ENCODE peak calls at places on chromosome 10, in seven cellular contexts. Z, Y, I, A, F, W and N are unnamed samples.
A peak's percentile ranks its signal among the peaks of the same experiment; 100 is the strongest.

GRCh38 chr10:30583778-30584415 is 45.7 kb downstream of the LYZL2 start:
- DNase-seq in Z (peak; percentile 56), Y (peak; percentile 79), I (peak; percentile 96), A (peak; percentile 67), F (peak; percentile 22), W (peak; percentile 57), N (peak; percentile 80)

GRCh38 chr10:106175760-106176377 is 988.6 kb downstream of the SORCS1 start:
- DNase-seq in Z (no peak), Y (no peak), I (no peak), A (no peak), F (no peak), W (no peak), N (no peak)

GRCh38 chr10:69303632-69304035 is 25.3 kb downstream of the HK1 start:
- DNase-seq in Z (no peak), Y (no peak), I (no peak), A (no peak), F (no peak), W (no peak), N (no peak)

GRCh38 chr10:13977861-13978843 is 352.6 kb downstream of the FRMD4A start:
- DNase-seq in Z (no peak), Y (no peak), I (no peak), A (no peak), F (no peak), W (no peak), N (no peak)

GRCh38 chr10:72888151-72888638 is 5.3 kb upstream of the OIT3 start:
- DNase-seq in Z (no peak), Y (no peak), I (no peak), A (no peak), F (no peak), W (no peak), N (no peak)

GRCh38 chr10:93993782-93994668 is at the start of gene PLCE1:
- DNase-seq in Z (peak; percentile 40), Y (peak; percentile 73), I (no peak), A (peak; percentile 43), F (no peak), W (no peak), N (peak; percentile 70)

GRCh38 chr10:25483999-25484398 is 309.2 kb downstream of the GPR158 start:
- DNase-seq in Z (no peak), Y (no peak), I (no peak), A (no peak), F (no peak), W (no peak), N (no peak)

GRCh38 chr10:31136951-31137885 is 105.6 kb upstream of the ZNF438 start:
- DNase-seq in Z (no peak), Y (no peak), I (peak; percentile 54), A (no peak), F (no peak), W (no peak), N (no peak)

GRCh38 chr10:114239117-114239993 is at the start of gene VWA2:
- DNase-seq in Z (no peak), Y (peak; percentile 57), I (peak; percentile 16), A (no peak), F (no peak), W (no peak), N (peak; percentile 76)

GRCh38 chr10:75209325-75210192 is 1.0 kb upstream of the VDAC2 start:
- DNase-seq in Z (peak; percentile 73), Y (peak; percentile 81), I (peak; percentile 73), A (peak; percentile 80), F (peak; percentile 69), W (no peak), N (peak; percentile 79)

GRCh38 chr10:71605263-71605962 is 114.2 kb downstream of the C10orf105 start:
- DNase-seq in Z (no peak), Y (no peak), I (no peak), A (no peak), F (no peak), W (no peak), N (no peak)

DNA sequence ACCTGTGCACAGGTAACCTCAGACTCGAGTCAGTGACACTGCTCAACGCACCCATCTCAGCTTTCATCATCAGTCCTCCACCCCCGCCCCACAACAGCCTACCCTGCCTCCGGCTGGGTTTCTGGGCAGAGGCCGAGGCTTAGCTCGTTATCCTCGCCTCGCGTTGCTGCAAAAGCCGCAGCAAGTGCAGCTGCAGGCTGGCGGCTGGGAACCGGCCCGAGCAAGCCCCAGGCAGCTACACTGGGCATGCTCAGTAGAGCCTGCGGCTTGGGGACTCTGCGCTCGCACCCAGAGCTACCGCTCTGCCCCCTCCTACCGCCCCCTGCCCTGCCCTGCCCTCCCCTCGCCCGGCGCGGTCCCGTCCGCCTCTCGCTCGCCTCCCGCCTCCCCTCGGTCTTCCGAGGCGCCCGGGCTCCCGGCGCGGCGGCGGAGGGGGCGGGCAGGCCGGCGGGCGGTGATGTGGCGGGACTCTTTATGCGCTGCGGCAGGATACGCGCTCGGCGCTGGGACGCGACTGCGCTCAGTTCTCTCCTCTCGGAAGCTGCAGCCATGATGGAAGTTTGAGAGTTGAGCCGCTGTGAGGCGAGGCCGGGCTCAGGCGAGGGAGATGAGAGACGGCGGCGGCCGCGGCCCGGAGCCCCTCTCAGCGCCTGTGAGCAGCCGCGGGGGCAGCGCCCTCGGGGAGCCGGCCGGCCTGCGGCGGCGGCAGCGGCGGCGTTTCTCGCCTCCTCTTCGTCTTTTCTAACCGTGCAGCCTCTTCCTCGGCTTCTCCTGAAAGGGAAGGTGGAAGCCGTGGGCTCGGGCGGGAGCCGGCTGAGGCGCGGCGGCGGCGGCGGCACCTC is at the start of the genes KLLN and PTEN:
- DNase-seq in Z (peak; percentile 90), Y (peak; percentile 92), I (peak; percentile 89), A (peak; percentile 88), F (peak; percentile 82), W (peak; percentile 72), N (peak; percentile 90)
- TF ChIP-seq POLR2A in Z (peak; percentile 96), Y (peak; percentile 79), I (peak; percentile 67), A (peak; percentile 68), F (peak; percentile 87), W (peak; percentile 52), N (no peak)

GRCh38 chr10:133325392-133325760 is 11.3 kb downstream of the CALY start:
- DNase-seq in Z (no peak), Y (no peak), I (no peak), A (no peak), F (no peak), W (no peak), N (no peak)
- TF ChIP-seq POLR2A in Z (no peak), Y (no peak), I (no peak), A (no peak), F (no peak), W (no peak), N (no peak)

GRCh38 chr10:84397735-84398144 is 69.4 kb downstream of the CCSER2 start:
- DNase-seq in Z (no peak), Y (no peak), I (peak; percentile 8), A (no peak), F (no peak), W (no peak), N (no peak)
- TF ChIP-seq POLR2A in Z (no peak), Y (no peak), I (no peak), A (no peak), F (no peak), W (no peak), N (no peak)

DNA sequence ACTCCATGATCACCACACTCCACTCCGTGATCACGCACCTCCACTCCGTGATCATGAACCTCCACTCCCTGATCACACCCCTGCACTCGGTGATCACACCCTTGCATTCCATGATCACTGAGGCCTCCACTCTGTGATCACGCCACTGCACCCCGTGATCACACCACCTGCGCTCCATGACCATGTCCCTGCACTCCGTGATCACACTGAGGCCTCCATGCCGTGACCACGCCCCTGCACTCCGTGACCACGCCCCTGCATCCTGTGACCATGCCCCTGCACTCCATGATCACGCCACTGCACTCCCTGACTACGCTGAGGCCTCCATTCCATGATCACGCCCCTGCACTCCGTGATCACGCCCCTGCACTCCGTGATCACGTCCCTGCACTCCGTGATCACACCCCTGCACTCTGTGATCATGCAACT is 27.1 kb downstream of the STK32C start:
- DNase-seq in Z (no peak), Y (no peak), I (no peak), A (no peak), F (no peak), W (no peak), N (no peak)
- TF ChIP-seq POLR2A in Z (no peak), Y (no peak), I (no peak), A (no peak), F (no peak), W (no peak), N (no peak)

GRCh38 chr10:79073784-79074432 is 5.1 kb downstream of the ZMIZ1 start:
- DNase-seq in Z (no peak), Y (peak; percentile 84), I (peak; percentile 42), A (peak; percentile 68), F (no peak), W (no peak), N (peak; percentile 62)
- TF ChIP-seq POLR2A in Z (no peak), Y (peak; percentile 40), I (no peak), A (no peak), F (no peak), W (no peak), N (no peak)

DNA sequence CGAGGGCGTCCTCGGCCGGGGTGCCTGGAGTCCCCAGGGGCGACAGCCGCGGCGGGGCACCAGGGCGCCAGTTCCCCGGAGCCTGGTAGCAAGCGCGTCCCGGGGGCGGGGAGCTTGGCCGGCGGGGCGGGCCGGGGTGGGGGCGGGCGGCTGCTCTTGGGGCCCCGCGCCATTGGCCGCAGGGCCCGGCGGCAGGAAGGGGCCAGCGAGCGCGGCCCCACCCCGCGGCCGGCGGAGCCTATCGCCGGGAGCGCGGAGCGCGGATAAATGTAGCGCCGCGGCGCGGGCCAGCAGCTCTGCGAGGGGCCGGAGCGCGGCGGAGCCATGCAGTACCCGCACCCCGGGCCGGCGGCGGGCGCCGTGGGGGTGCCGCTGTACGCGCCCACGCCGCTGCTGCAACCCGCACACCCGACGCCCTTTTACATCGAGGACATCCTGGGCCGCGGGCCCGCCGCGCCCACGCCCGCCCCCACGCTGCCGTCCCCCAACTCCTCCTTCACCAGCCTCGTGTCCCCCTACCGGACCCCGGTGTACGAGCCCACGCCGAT is at the start of gene HHEX:
- DNase-seq in Z (peak; percentile 80), Y (peak; percentile 63), I (peak; percentile 80), A (peak; percentile 20), F (no peak), W (peak; percentile 37), N (peak; percentile 72)
- TF ChIP-seq POLR2A in Z (peak; percentile 96), Y (no peak), I (peak; percentile 98), A (no peak), F (peak; percentile 13), W (peak; percentile 68), N (no peak)

DNA sequence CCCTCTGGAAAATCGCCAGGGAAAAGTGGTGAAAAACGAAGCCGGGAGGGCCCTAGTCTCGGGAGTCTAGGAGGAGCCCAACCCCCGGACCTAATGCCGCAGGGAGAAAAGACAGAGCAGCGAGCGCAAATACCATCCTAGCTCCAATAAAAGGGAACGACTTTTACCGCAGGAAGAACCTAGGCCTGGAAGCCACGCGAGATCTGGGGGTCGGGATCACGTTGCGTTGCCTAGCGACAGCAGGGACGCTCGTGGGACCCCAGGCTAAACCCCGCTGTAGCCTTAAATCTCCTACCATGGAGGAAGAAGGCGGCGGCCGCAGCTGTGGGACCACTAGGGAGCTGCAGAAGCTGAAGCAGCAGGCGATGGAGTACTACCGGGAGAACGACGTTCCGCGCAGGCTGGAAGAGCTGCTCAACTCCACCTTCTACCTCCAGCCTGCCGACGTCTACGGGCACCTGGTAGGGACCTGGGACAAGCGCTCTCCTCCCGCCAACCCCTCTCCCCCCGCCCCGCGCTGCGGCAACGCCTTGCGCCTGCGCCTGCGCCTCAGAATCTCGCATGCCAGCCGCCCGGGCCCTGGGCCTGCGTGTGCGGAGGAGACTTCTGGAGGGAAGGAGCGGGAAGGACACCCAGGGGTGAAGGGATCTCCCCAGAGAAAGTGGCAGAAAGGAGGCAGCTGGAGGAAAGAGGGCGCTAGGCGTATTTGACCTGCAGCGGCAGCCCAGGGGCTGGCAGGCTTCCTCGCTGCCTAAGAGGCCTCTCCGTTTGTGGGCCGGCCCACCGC is at the start of gene ENO4:
- DNase-seq in Z (peak; percentile 83), Y (peak; percentile 85), I (peak; percentile 89), A (peak; percentile 84), F (no peak), W (peak; percentile 90), N (peak; percentile 85)
- TF ChIP-seq POLR2A in Z (peak; percentile 59), Y (peak; percentile 25), I (no peak), A (no peak), F (no peak), W (peak; percentile 83), N (no peak)